ENCODE peak calls at places on chromosomes 5 and 9, in four cellular contexts. W, X, Q and K are unnamed samples.

GRCh38 chr5:1093361-1093760 is 18.5 kb downstream of the SLC12A7 start:
- DNase-seq in W (no peak), X (no peak), Q (no peak), K (no peak)

GRCh38 chr9:136364942-136365774 is 1.6 kb upstream of the DNLZ start:
- DNase-seq in W (no peak), X (peak), Q (no peak), K (no peak)

GRCh38 chr5:92887254-92887653 is 693.8 kb downstream of the NR2F1-AS1 start:
- DNase-seq in W (no peak), X (no peak), Q (peak), K (no peak)

GRCh38 chr9:78692871-78693270 is 395.9 kb downstream of the PSAT1 start:
- DNase-seq in W (no peak), X (no peak), Q (no peak), K (no peak)

GRCh38 chr9:91131433-91131839 is 230.3 kb downstream of the AUH start:
- DNase-seq in W (no peak), X (no peak), Q (no peak), K (no peak)

GRCh38 chr9:14314424-14314928 is 535 bp upstream of the NFIB start:
- DNase-seq in W (no peak), X (peak), Q (peak), K (no peak)

GRCh38 chr5:135747824-135748223 is 86.6 kb upstream of the SLC25A48 start:
- DNase-seq in W (no peak), X (no peak), Q (no peak), K (no peak)

GRCh38 chr9:127222388-127223095 is 42.0 kb upstream of the GARNL3 start:
- DNase-seq in W (no peak), X (no peak), Q (no peak), K (no peak)

GRCh38 chr5:131595088-131596033 is 39.7 kb downstream of the RAPGEF6 start:
- DNase-seq in W (no peak), X (no peak), Q (no peak), K (no peak)

GRCh38 chr5:79560774-79561524 is 47.0 kb upstream of the HOMER1 start:
- DNase-seq in W (peak), X (no peak), Q (no peak), K (no peak)

GRCh38 chr5:27868292-27868691 is 829.9 kb upstream of the CDH9 start:
- DNase-seq in W (no peak), X (no peak), Q (no peak), K (no peak)

GRCh38 chr5:173736923-173737412 is 120.5 kb upstream of the BOD1 start:
- DNase-seq in W (peak), X (peak), Q (peak), K (no peak)

GRCh38 chr5:178625679-178626483 is 969 bp downstream of the CLK4 start:
- DNase-seq in W (no peak), X (peak), Q (no peak), K (no peak)

GRCh38 chr5:59095480-59095879 is 512.6 kb downstream of the RAB3C start:
- DNase-seq in W (no peak), X (no peak), Q (no peak), K (no peak)

GRCh38 chr9:15142903-15143534 is 164.0 kb downstream of the TTC39B start:
- DNase-seq in W (no peak), X (peak), Q (peak), K (no peak)

GRCh38 chr5:661891-662750 is 31.0 kb downstream of the TPPP start:
- DNase-seq in W (no peak), X (no peak), Q (no peak), K (no peak)

GRCh38 chr9:82987790-82988189 is 75.2 kb downstream of the RASEF start:
- DNase-seq in W (no peak), X (no peak), Q (no peak), K (no peak)

GRCh38 chr9:97938081-97938644 is at the start of gene HEMGN:
- DNase-seq in W (peak), X (peak), Q (no peak), K (no peak)

GRCh38 chr5:33105521-33105941 is 335.2 kb upstream of the TARS1 start:
- DNase-seq in W (no peak), X (no peak), Q (no peak), K (no peak)

GRCh38 chr5:141182248-141182647 is at the start of gene PCDHB16:
- DNase-seq in W (no peak), X (peak), Q (peak), K (no peak)

GRCh38 chr5:56467176-56467717 is 234.1 kb upstream of the ANKRD55 start:
- DNase-seq in W (no peak), X (no peak), Q (no peak), K (no peak)

GRCh38 chr5:143168171-143168681 is 235.3 kb downstream of the NR3C1 start:
- DNase-seq in W (no peak), X (no peak), Q (no peak), K (no peak)

GRCh38 chr9:73067074-73067473 is 84.6 kb upstream of the ANXA1 start:
- DNase-seq in W (no peak), X (no peak), Q (no peak), K (no peak)

GRCh38 chr9:93953492-93954435 is 1.4 kb downstream of the BARX1 start:
- DNase-seq in W (no peak), X (no peak), Q (no peak), K (no peak)

GRCh38 chr5:179209359-179210150 is 135.7 kb downstream of the ADAMTS2 start:
- DNase-seq in W (no peak), X (no peak), Q (no peak), K (no peak)

GRCh38 chr5:73902327-73903051 is 276.5 kb downstream of the ARHGEF28 start:
- DNase-seq in W (peak), X (peak), Q (peak), K (no peak)

GRCh38 chr9:2625427-2625826 is 3.8 kb downstream of the VLDLR start:
- DNase-seq in W (no peak), X (no peak), Q (no peak), K (no peak)

GRCh38 chr9:2622361-2623045 is 916 bp downstream of the VLDLR start:
- DNase-seq in W (no peak), X (no peak), Q (no peak), K (no peak)

GRCh38 chr9:2623866-2624682 is 2.5 kb downstream of the VLDLR start:
- DNase-seq in W (no peak), X (no peak), Q (no peak), K (no peak)

GRCh38 chr9:2621678-2622360 is at the start of gene VLDLR:
- DNase-seq in W (no peak), X (peak), Q (no peak), K (no peak)

DNA sequence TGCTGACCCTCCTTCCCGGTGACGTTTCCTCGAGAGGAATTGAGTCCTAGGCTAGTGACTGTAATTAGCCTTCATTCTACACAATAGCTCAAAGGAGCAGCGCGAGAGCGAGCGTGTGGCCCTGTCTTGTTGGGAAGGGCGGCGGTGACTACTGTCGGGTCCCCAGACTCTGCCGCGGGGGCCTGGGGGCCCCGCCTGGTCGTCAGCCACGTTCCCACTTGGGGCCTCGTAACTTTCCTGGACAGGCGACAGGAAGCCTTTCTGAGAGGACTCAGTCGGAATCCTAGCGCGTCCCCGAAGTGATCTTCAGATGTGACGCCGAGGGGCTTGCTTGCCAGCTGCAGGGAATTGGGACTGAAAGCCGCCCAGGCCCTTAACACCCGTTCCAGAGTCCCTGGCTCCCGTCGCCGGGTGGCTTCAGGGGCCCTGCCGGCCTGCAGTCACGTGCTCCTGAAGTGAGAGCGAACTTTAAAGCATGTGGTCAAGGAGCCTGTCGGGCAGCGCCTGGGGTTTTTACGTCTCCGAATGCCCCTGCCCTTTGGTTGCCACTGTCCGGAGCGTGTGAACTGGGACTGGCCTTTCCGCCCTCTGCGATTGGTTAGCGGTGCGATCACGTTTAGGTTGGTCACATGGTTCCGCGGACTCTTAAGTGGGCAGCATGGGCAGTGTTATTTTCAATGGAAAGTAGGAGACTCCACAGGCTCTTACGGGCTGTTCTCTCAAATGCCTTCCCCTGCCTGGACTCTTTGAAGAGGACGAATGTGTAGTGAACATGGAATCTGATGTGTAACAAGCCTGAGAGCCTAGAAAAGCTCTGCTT is 1.7 kb downstream of the VLDLR start:
- DNase-seq in W (no peak), X (no peak), Q (peak), K (peak)
- TF ChIP-seq HDAC6 in W (no peak), X (no peak), Q (no peak), K (no peak)

GRCh38 chr5:137603891-137604290 is 104.8 kb upstream of the SPOCK1 start:
- DNase-seq in W (no peak), X (no peak), Q (no peak), K (no peak)

GRCh38 chr5:137598341-137598740 is 99.2 kb upstream of the SPOCK1 start:
- DNase-seq in W (no peak), X (no peak), Q (no peak), K (no peak)

GRCh38 chr5:137602721-137603273 is 103.7 kb upstream of the SPOCK1 start:
- DNase-seq in W (no peak), X (no peak), Q (no peak), K (no peak)

GRCh38 chr5:137599479-137599878 is 100.4 kb upstream of the SPOCK1 start:
- DNase-seq in W (no peak), X (no peak), Q (no peak), K (no peak)

DNA sequence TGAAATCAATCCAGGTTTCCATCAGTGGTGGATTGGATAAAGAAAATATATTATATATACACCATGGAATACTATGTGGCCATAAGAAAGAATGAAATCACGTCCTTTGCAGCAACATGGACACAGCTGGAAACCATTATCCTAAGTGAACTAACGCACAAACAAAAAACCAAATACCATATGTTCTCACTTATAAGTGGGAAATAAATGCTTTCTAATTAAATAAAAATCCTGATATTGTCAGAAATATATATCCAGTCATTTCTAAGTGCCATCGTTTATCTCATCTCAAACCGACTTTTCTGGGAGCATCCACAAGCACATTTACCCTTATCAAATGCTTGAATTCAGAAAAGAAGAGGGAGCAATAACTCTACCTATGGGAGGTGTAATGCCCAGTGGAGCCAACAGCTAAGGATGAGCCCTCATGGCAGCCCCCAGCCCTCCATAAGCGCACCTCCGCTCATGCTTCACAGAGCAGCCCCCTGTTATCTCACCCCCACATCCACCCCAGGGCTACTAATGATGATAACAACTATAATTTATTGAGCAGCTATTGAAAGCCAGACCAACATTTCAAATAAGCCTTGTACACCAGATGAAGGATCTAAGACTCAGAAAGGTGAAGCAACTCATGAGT is 101.7 kb upstream of the SPOCK1 start:
- DNase-seq in W (no peak), X (no peak), Q (no peak), K (no peak)
- TF ChIP-seq EZH2 in W (no peak), X (no peak), Q (no peak), K (no peak)

GRCh38 chr5:115568668-115569067 is 24.1 kb upstream of the FEM1C start:
- DNase-seq in W (no peak), X (no peak), Q (no peak), K (no peak)

GRCh38 chr5:115573133-115573532 is 28.6 kb upstream of the FEM1C start:
- DNase-seq in W (no peak), X (no peak), Q (no peak), K (no peak)

GRCh38 chr5:115577329-115577728 is 24.9 kb downstream of the TICAM2 start:
- DNase-seq in W (no peak), X (no peak), Q (no peak), K (no peak)

GRCh38 chr5:115575167-115576070 is 26.9 kb downstream of the TICAM2 start:
- DNase-seq in W (no peak), X (no peak), Q (peak), K (no peak)

GRCh38 chr5:115571441-115571878 is 26.9 kb upstream of the FEM1C start:
- DNase-seq in W (no peak), X (no peak), Q (no peak), K (no peak)
- TF ChIP-seq HDAC6 in W (no peak), X (no peak), Q (no peak), K (no peak)

GRCh38 chr5:115963566-115963965 is 1.3 kb downstream of the LVRN start:
- DNase-seq in W (no peak), X (no peak), Q (no peak), K (no peak)

GRCh38 chr5:115962239-115962564 is at the start of gene LVRN:
- DNase-seq in W (no peak), X (no peak), Q (no peak), K (no peak)

GRCh38 chr5:115956957-115957356 is 5.3 kb upstream of the LVRN start:
- DNase-seq in W (no peak), X (no peak), Q (no peak), K (no peak)

GRCh38 chr5:115962565-115963402 is 509 bp downstream of the LVRN start:
- DNase-seq in W (no peak), X (no peak), Q (no peak), K (no peak)

DNA sequence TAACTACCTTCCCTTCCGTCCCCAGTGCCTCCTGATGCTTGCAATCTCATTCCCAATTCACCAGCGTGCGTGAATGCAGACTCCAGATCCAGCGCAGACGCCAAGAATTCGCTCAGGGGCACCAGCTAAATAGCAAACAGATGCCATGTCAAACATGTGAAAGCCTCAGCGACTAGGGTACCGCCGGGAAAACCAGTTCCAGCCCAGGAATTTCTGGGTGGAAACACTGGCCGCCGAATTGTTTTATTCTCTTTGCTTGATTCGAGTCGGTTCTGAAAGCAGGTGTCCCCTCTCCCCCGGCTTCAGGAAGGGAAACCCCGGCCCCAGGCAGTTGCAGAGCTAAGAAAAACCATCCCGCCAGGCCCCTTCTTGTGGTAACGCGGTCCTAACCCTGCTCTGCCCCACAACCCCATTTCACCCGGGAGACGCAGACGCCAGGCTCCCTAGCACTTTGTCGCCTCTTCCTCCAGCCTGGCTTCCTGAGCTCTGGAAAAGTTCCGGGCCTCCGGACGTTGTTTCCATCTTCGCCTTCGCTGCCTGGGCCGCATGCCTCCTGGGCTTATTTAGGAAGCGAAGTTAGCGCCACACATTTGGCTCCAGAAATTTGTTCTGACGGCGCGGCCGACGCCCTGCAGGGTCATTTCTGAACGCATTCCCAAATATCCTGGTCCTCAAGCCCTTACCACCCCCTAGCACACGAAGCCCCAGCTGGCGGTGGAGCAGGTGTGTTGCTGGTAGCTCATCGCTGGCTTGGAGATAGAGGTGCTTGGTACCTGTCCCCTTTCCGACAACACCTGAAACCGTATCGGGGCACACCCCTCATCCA is 649 bp upstream of the LVRN start:
- DNase-seq in W (no peak), X (no peak), Q (no peak), K (no peak)
- TF ChIP-seq EZH2 in W (peak), X (no peak), Q (no peak), K (peak)

DNA sequence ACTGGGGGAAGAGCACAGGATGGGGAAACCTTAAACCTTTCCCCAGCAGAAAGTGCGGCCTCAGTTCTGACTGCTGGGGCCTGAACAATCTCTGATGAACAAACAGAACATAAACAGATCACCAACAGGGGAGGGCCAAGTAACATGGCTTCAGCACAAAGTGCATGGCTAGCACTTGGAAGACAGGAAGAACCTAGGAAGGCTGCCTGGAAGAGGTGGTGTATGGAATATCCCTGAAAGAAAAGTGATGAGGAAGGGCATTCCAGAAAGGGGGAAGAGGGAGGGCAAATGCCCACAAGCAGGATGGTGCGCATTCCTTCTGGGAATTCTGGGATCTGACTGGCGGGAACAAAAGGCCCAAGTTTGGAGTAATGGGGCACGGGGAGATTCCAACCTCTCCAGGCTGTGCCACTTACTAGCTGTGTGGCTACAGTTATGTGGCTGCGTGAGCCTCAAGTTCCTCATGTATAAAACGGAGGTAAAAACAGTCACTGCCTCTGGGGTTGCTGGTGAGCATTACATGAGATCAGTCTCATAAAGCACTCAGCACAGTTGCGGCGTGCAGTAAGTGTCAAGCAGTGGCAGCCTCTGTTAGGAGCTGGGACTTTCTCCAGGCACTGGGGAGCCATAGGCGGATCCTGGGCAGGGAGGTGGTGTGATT is 1.6 kb downstream of the PDGFRB start:
- DNase-seq in W (no peak), X (no peak), Q (peak), K (peak)
- TF ChIP-seq HDAC6 in W (no peak), X (no peak), Q (no peak), K (no peak)

GRCh38 chr5:77973253-77973609 is 197.1 kb upstream of the TBCA start:
- DNase-seq in W (no peak), X (peak), Q (no peak), K (no peak)
- TF ChIP-seq EZH2 in W (no peak), X (no peak), Q (no peak), K (no peak)